ENCODE peak calls at places on chromosomes 11 and 22, in seven cellular contexts. G is uterus, D is ovary, Y is hepatocyte, Z is cardiac muscle cell, N is body of pancreas, U is Peyer's patch. L is an unnamed sample.

GRCh38 chr11:112225753-112226061 is 521 bp upstream of the PTS start:
- DNase-seq in Z (no peak), Y (peak; percentile 78), N (no peak), D (no peak), U (peak; percentile 91), G (peak; percentile 82), L (no peak)

GRCh38 chr11:31873115-31873514 is 62.0 kb upstream of the PAX6 start:
- DNase-seq in G (no peak), N (no peak), Y (no peak), D (no peak), Z (no peak), U (no peak), L (no peak)

GRCh38 chr22:46087816-46088277 is 62.5 kb upstream of the PPARA start:
- DNase-seq in D (peak; percentile 97), N (peak; percentile 93), Y (peak; percentile 80), U (peak; percentile 80), G (peak; percentile 94), Z (no peak), L (peak; percentile 98)

GRCh38 chr11:126113515-126113957 is 50.9 kb upstream of the CDON start:
- DNase-seq in N (peak; percentile 93), U (peak; percentile 94), D (peak; percentile 87), Y (peak; percentile 94), Z (peak; percentile 88), G (peak; percentile 88), L (peak; percentile 94)

GRCh38 chr22:36328635-36329216 is 59.0 kb downstream of the MYH9 start:
- DNase-seq in U (peak; percentile 82), N (peak; percentile 63), D (peak; percentile 75), G (peak; percentile 79), Z (peak; percentile 36), Y (peak; percentile 81), L (peak; percentile 65)

GRCh38 chr11:115980747-115981475 is 476.7 kb upstream of the CADM1 start:
- DNase-seq in G (peak; percentile 33), Z (no peak), Y (no peak), N (no peak), U (no peak), D (no peak), L (no peak)

GRCh38 chr22:47553436-47553835 is 791.0 kb downstream of the TBC1D22A start:
- DNase-seq in U (no peak), Z (no peak), N (no peak), D (no peak), Y (no peak), G (no peak), L (no peak)

GRCh38 chr11:30914143-30914762 is 328.1 kb upstream of the MPPED2 start:
- DNase-seq in N (peak; percentile 48), Y (peak; percentile 85), Z (peak; percentile 85), G (peak; percentile 27), D (peak; percentile 49), U (no peak), L (peak; percentile 24)

GRCh38 chr22:43000441-43001175 is 14.3 kb downstream of the PACSIN2 start:
- DNase-seq in U (no peak), Z (no peak), G (no peak), D (no peak), N (no peak), Y (no peak), L (no peak)

GRCh38 chr11:106133529-106133928 is 56.1 kb downstream of the AASDHPPT start:
- DNase-seq in G (no peak), U (no peak), Z (peak; percentile 27), Y (no peak), N (no peak), D (no peak), L (no peak)

GRCh38 chr11:110787680-110788079 is 75.4 kb upstream of the ARHGAP20 start:
- DNase-seq in Z (no peak), G (no peak), N (no peak), U (no peak), Y (no peak), D (no peak), L (no peak)

GRCh38 chr11:44364596-44364995 is 54.7 kb upstream of the ALX4 start:
- DNase-seq in Z (no peak), U (no peak), Y (no peak), D (no peak), G (no peak), N (no peak), L (no peak)

GRCh38 chr22:42819412-42820069 is 37.5 kb downstream of the ARFGAP3 start:
- DNase-seq in N (no peak), U (no peak), G (no peak), Y (no peak), Z (no peak), D (no peak), L (no peak)

GRCh38 chr11:126809514-126810289 is 190.9 kb downstream of the KIRREL3 start:
- DNase-seq in Y (no peak), D (no peak), U (no peak), N (no peak), G (no peak), Z (peak; percentile 12), L (no peak)

GRCh38 chr11:17807034-17807433 is 72.5 kb downstream of the KCNC1 start:
- DNase-seq in Z (no peak), N (no peak), G (no peak), U (no peak), Y (no peak), D (no peak), L (no peak)

GRCh38 chr22:18056161-18056666 is 21.6 kb upstream of the PEX26 start:
- DNase-seq in D (no peak), Z (no peak), U (peak; percentile 84), N (peak; percentile 27), G (no peak), Y (peak; percentile 74), L (peak; percentile 58)

GRCh38 chr11:32121012-32121411 is 30.1 kb downstream of the RCN1 start:
- DNase-seq in N (no peak), D (no peak), Z (no peak), Y (no peak), U (no peak), G (no peak), L (no peak)

DNA sequence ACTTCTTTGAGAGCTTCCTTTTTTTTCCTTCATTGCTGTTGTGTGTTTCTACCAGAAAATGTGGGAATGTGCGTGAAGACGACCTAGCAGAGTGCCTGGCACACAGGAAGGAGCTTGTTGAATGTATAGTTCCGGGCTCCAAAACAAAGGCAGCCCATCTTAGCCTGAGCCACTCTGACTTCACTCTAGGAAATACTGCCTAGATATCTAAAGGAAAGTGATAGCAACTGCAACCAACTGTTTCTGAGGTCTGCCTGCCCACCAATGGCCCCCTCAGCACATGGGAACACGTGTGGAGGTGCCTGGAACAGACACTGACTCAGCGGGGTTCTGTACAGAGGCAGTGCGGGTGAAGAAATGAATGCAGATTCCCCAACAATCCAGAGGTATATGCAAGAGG is 14.7 kb upstream of the XBP1 start:
- DNase-seq in Z (no peak), U (peak; percentile 28), G (no peak), D (peak; percentile 14), Y (no peak), N (no peak), L (no peak)
- H3K4me1 ChIP-seq in Z (peaks cover 13% of the 10 kb centered on the region), U (peaks cover 6% of the 10 kb centered on the region), G (peaks cover 3% of the 10 kb centered on the region), D (peaks cover 14% of the 10 kb centered on the region), Y (peaks cover 50% of the 10 kb centered on the region), N (peaks cover 100% of the 10 kb centered on the region), L (peaks cover 10% of the 10 kb centered on the region)

GRCh38 chr11:64355078-64355940 is 3.7 kb upstream of the RPS6KA4 start:
- DNase-seq in Z (peak; percentile 83), U (peak; percentile 88), G (peak; percentile 74), Y (peak; percentile 94), N (peak; percentile 86), D (peak; percentile 85), L (peak; percentile 83)

GRCh38 chr11:64357904-64358535 is 942 bp upstream of the RPS6KA4 start:
- DNase-seq in G (no peak), U (peak; percentile 79), Z (no peak), Y (peak; percentile 73), D (no peak), N (no peak), L (peak; percentile 8)

GRCh38 chr11:64358536-64358906 is 441 bp upstream of the RPS6KA4 start:
- DNase-seq in N (no peak), G (no peak), D (no peak), Z (no peak), Y (no peak), U (no peak), L (no peak)

GRCh38 chr11:64357446-64357845 is 1.5 kb upstream of the RPS6KA4 start:
- DNase-seq in U (no peak), Y (no peak), D (no peak), G (no peak), N (no peak), Z (no peak), L (no peak)

GRCh38 chr11:64356498-64357411 is 2.2 kb upstream of the RPS6KA4 start:
- DNase-seq in Y (peak; percentile 80), G (no peak), N (peak; percentile 63), Z (peak; percentile 84), U (no peak), D (no peak), L (peak; percentile 62)
- TF ChIP-seq CTCF in Y (peak; percentile 58), G (no peak), N (no peak), Z (peak; percentile 47), U (no peak), D (no peak), L (peak; percentile 53)

GRCh38 chr11:118908264-118908663 is 17.5 kb downstream of the BCL9L start:
- DNase-seq in Z (no peak), N (no peak), U (no peak), G (no peak), D (no peak), Y (no peak), L (no peak)
- H3K4me1 ChIP-seq in Z (peaks cover 55% of the 10 kb centered on the region), N (peaks cover 65% of the 10 kb centered on the region), U (peaks cover 28% of the 10 kb centered on the region), G (peaks cover 32% of the 10 kb centered on the region), D (peaks cover 24% of the 10 kb centered on the region), Y (peaks cover 56% of the 10 kb centered on the region), L (peaks cover 48% of the 10 kb centered on the region)

DNA sequence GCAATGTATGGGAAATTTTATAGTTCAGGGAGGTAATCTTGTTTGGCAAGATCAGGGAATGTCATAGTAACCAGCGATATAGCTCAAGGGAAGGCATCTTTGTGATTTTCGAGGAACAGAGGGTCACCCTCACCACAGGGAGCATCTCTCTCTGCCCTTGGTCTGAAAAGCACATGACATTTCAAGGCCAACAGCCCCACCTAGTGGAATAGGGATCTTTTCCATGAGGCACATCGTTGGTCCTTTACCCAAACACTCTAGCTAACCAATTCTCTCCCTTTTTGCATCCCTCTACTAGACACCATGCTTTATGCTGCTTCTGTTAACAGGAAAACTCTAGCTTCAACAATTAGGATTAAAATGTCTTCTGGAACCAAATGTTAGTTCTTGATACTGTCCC is 179.0 kb downstream of the GRM5 start:
- DNase-seq in N (no peak), G (no peak), Y (peak; percentile 21), Z (peak; percentile 1), D (no peak), U (peak; percentile 47), L (peak; percentile 44)
- TF ChIP-seq CTCF in N (no peak), G (no peak), Y (peak; percentile 23), Z (peak; percentile 36), D (no peak), U (no peak), L (peak; percentile 50)

GRCh38 chr11:114290503-114291239 is 5.5 kb upstream of the NNMT start:
- DNase-seq in Z (no peak), N (no peak), U (no peak), Y (no peak), G (no peak), D (no peak), L (no peak)

GRCh38 chr11:114289779-114290178 is 6.4 kb upstream of the NNMT start:
- DNase-seq in Z (no peak), N (no peak), Y (no peak), G (no peak), U (no peak), D (no peak), L (no peak)

GRCh38 chr11:114293201-114293711 is 2.9 kb upstream of the NNMT start:
- DNase-seq in U (no peak), G (no peak), N (no peak), Y (no peak), Z (no peak), D (no peak), L (no peak)

GRCh38 chr11:114291381-114291780 is 4.8 kb upstream of the NNMT start:
- DNase-seq in D (no peak), G (no peak), N (no peak), Y (no peak), Z (no peak), U (no peak), L (no peak)

GRCh38 chr11:114291847-114292680 is 4.1 kb upstream of the NNMT start:
- DNase-seq in Y (no peak), D (no peak), N (no peak), Z (no peak), G (no peak), U (no peak), L (no peak)
- H3K4me1 ChIP-seq in Y (peaks cover 7% of the 10 kb centered on the region), D (peaks cover 9% of the 10 kb centered on the region), N (peaks cover 13% of the 10 kb centered on the region), Z (peaks cover 6% of the 10 kb centered on the region), G (peaks cover 10% of the 10 kb centered on the region), U (no peaks in the 10 kb centered on the region), L (no peaks in the 10 kb centered on the region)

L was measured in BE2C.